ENCODE peak calls at places on chromosome 6, in five cellular contexts. Q is H1, N is uterus, Y is heart right ventricle, U is choroid plexus epithelial cell. E is an unnamed sample.

GRCh38 chr6:71181565-71181964 is 107.0 kb upstream of the OGFRL1 start:
- DNase-seq in Q (no peak), N (no peak), Y (no peak), U (peak), E (peak)

GRCh38 chr6:155253337-155253736 is 10.5 kb upstream of the CLDN20 start:
- DNase-seq in Q (peak), N (no peak), Y (no peak), U (no peak), E (no peak)

GRCh38 chr6:165889636-165890403 is 226.8 kb upstream of the PDE10A start:
- DNase-seq in Q (peak), N (peak), Y (peak), U (peak), E (peak)

GRCh38 chr6:3534599-3534998 is 77.7 kb upstream of the SLC22A23 start:
- DNase-seq in Q (no peak), N (no peak), Y (no peak), U (peak), E (peak)

GRCh38 chr6:48311301-48311700 is 200.3 kb upstream of the PTCHD4 start:
- DNase-seq in Q (no peak), N (no peak), Y (no peak), U (no peak), E (no peak)

GRCh38 chr6:1527098-1527497 is 82.6 kb upstream of the FOXC1 start:
- DNase-seq in Q (no peak), N (no peak), Y (peak), U (peak), E (peak)

GRCh38 chr6:148874698-148875293 is 128.0 kb downstream of the UST start:
- DNase-seq in Q (no peak), N (no peak), Y (peak), U (peak), E (no peak)

GRCh38 chr6:16762547-16763477 is 1.6 kb upstream of the ATXN1 start:
- DNase-seq in Q (peak), N (peak), Y (peak), U (peak), E (peak)

GRCh38 chr6:146950351-146950835 is 253.8 kb upstream of the STXBP5 start:
- DNase-seq in Q (no peak), N (no peak), Y (no peak), U (peak), E (no peak)

GRCh38 chr6:103870970-103871369 is 988.7 kb downstream of the HACE1 start:
- DNase-seq in Q (no peak), N (no peak), Y (no peak), U (no peak), E (no peak)

GRCh38 chr6:53461682-53462081 is 83.2 kb downstream of the GCLC start:
- DNase-seq in Q (no peak), N (no peak), Y (no peak), U (no peak), E (no peak)

GRCh38 chr6:35357671-35358070 is 15.3 kb downstream of the PPARD start:
- DNase-seq in Q (no peak), N (no peak), Y (no peak), U (no peak), E (no peak)

GRCh38 chr6:118968416-118968815 is 33.5 kb upstream of the MCM9 start:
- DNase-seq in Q (no peak), N (no peak), Y (peak), U (peak), E (no peak)

GRCh38 chr6:21827425-21828192 is 234.1 kb downstream of the SOX4 start:
- DNase-seq in Q (no peak), N (no peak), Y (no peak), U (peak), E (no peak)

GRCh38 chr6:151292974-151293373 is 53.2 kb downstream of the AKAP12 start:
- DNase-seq in Q (no peak), N (no peak), Y (no peak), U (peak), E (no peak)

GRCh38 chr6:106626485-106626884 is 2.8 kb downstream of the RTN4IP1 start:
- DNase-seq in Q (no peak), N (no peak), Y (no peak), U (no peak), E (no peak)

GRCh38 chr6:99609839-99610489 is 3.3 kb downstream of the PRDM13 start:
- DNase-seq in Q (no peak), N (no peak), Y (no peak), U (no peak), E (no peak)

GRCh38 chr6:67541591-67541990 is 1093.5 kb upstream of the ADGRB3 start:
- DNase-seq in Q (no peak), N (no peak), Y (no peak), U (peak), E (peak)

GRCh38 chr6:147078602-147079001 is 125.6 kb upstream of the STXBP5 start:
- DNase-seq in Q (no peak), N (no peak), Y (no peak), U (peak), E (peak)

GRCh38 chr6:34610819-34611477 is 54.8 kb upstream of the SPDEF start:
- DNase-seq in Q (no peak), N (no peak), Y (no peak), U (peak), E (peak)

GRCh38 chr6:170483413-170483812 is 69.7 kb downstream of the PSMB1 start:
- DNase-seq in Q (no peak), N (no peak), Y (no peak), U (no peak), E (no peak)

GRCh38 chr6:161584051-161584450 is 310.2 kb upstream of the AGPAT4 start:
- DNase-seq in Q (no peak), N (no peak), Y (no peak), U (no peak), E (no peak)

GRCh38 chr6:81075974-81076373 is 676.5 kb downstream of the TENT5A start:
- DNase-seq in Q (no peak), N (no peak), Y (no peak), U (peak), E (peak)
- TF ChIP-seq CTCF in Q (peak), N (no peak), Y (peak), U (peak), E (peak)

GRCh38 chr6:89260310-89260709 is 43.2 kb upstream of the GABRR1 start:
- DNase-seq in Q (peak), N (no peak), Y (no peak), U (no peak), E (no peak)

GRCh38 chr6:89257781-89258180 is 40.6 kb upstream of the GABRR1 start:
- DNase-seq in Q (peak), N (no peak), Y (no peak), U (no peak), E (no peak)

GRCh38 chr6:89264296-89264695 is 47.1 kb upstream of the GABRR1 start:
- DNase-seq in Q (no peak), N (no peak), Y (no peak), U (no peak), E (no peak)

GRCh38 chr6:89258912-89259311 is 41.8 kb upstream of the GABRR1 start:
- DNase-seq in Q (no peak), N (no peak), Y (no peak), U (no peak), E (no peak)

DNA sequence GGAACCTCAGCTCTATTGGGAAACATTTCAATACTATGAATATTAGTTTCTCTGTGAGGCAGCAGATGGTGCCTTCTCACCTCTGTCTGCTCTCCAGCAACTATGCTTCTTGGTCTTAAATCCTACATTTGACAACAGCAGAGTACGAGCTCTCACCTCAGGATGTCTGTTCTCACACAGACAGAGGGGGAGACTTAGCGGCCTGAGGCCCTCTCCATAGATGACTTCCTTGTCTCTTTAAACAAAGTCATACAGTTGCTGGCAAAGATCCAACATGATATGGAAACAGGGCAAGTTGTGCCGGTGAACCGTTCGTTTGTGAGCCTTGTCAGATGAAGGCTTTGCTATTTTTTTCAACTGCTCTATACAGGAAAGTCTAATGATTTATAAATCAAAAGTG is 43.7 kb upstream of the GABRR1 start:
- DNase-seq in Q (peak), N (no peak), Y (no peak), U (peak), E (no peak)
- TF ChIP-seq CTCF in Q (no peak), N (no peak), Y (no peak), U (no peak), E (no peak)

GRCh38 chr6:45314146-45314545 is 14.0 kb upstream of the RUNX2 start:
- DNase-seq in Q (no peak), N (no peak), Y (no peak), U (no peak), E (no peak)

GRCh38 chr6:45305546-45305945 is 22.6 kb upstream of the RUNX2 start:
- DNase-seq in Q (no peak), N (no peak), Y (no peak), U (no peak), E (no peak)

DNA sequence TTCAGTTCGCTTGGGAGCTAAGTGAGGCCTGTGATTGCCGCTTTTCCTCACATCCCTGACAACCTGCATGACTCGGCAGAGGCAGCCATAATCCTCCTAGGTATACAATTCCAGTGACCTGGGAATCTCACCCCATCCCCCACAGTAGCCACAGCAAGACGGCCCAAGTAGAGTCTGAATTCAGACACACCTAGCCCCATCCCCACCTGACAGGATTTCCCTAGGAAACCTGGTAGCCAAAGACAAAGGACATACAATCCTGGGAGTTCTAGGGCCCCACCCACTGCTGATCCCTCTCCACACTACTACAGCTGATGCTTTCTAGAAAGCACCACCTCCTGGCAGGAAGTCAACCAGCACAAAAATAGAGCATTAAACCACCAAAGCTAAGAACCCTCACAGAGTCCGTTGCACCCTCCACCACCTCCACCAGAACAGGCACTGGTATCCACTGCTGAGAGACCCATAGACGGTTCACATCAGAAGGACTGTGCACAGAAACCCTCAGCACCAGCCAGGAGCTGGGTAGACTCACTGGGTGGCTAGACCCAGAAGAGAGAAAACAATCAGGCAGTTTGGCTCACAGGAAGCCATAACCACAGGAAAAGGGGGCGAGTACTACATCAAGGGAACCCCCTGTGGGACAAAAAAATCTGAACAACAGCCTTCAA is 17.9 kb upstream of the RUNX2 start:
- DNase-seq in Q (no peak), N (no peak), Y (no peak), U (no peak), E (no peak)
- TF ChIP-seq CTCF in Q (no peak), N (no peak), Y (no peak), U (no peak), E (peak)

GRCh38 chr6:30819287-30819917 is 64.9 kb upstream of the DDR1 start:
- DNase-seq in Q (no peak), N (no peak), Y (no peak), U (peak), E (no peak)

GRCh38 chr6:30821862-30822784 is 62.2 kb upstream of the DDR1 start:
- DNase-seq in Q (no peak), N (no peak), Y (no peak), U (peak), E (peak)

GRCh38 chr6:30818426-30818841 is 65.9 kb upstream of the DDR1 start:
- DNase-seq in Q (no peak), N (no peak), Y (no peak), U (peak), E (peak)

GRCh38 chr6:30816791-30817739 is 67.3 kb upstream of the DDR1 start:
- DNase-seq in Q (no peak), N (no peak), Y (no peak), U (no peak), E (no peak)

DNA sequence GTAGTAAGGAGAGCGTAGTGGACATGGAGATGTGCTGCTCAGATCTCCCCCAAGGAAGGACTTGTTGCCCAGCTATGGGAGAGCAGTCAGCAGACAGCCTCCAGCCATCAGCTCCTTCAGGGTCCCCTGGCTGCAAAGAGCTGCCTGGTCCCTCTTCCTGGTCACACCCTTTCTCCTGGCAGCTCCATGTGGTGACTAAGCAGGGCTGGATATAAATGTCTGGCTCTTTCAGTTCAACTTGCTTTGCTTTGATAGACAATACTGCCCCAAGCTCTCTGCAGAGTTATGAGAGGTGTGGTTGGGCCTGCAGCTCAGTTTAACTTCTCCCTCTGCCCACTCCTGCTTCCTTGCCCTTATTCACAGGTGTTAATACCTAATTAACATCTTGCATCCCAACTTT is 64.1 kb upstream of the DDR1 start:
- DNase-seq in Q (no peak), N (no peak), Y (peak), U (peak), E (peak)
- TF ChIP-seq CTCF in Q (no peak), N (no peak), Y (peak), U (peak), E (peak)

GRCh38 chr6:141077355-141078333 is 1055.1 kb upstream of the GJE1 start:
- DNase-seq in Q (peak), N (no peak), Y (no peak), U (peak), E (peak)
- TF ChIP-seq CTCF in Q (peak), N (no peak), Y (no peak), U (peak), E (peak)

DNA sequence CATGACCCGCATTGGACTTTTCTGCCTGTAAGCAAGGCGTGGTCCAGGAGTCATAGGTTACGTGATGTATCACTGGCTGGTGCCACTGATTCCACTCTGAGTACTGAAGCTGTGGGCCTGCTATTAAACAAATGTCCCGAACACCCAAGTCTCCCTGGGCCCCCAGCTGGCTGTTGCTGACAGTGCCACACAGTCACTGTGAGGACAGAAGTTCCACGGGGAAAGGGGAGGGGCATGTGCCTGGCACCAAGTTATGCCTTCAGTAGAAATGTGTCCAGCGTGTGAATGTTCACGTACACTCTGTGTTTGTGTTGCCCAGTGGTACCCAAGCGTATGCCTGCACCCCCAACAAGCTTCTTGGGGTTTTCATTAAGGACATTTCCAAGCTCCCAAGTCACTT is 171.4 kb upstream of the QKI start:
- DNase-seq in Q (no peak), N (no peak), Y (peak), U (no peak), E (no peak)
- TF ChIP-seq CTCF in Q (no peak), N (no peak), Y (peak), U (no peak), E (no peak)

GRCh38 chr6:123777554-123777953 is 26.1 kb upstream of the NKAIN2 start:
- DNase-seq in Q (no peak), N (no peak), Y (no peak), U (peak), E (no peak)
- TF ChIP-seq CTCF in Q (no peak), N (no peak), Y (peak), U (peak), E (peak)

GRCh38 chr6:25027221-25027916 is 91.6 kb upstream of the RIPOR2 start:
- DNase-seq in Q (no peak), N (no peak), Y (no peak), U (no peak), E (no peak)
- TF ChIP-seq CTCF in Q (peak), N (no peak), Y (no peak), U (no peak), E (no peak)

E was measured in brain microvascular endothelial cell.